ENCODE peak calls at places on chromosomes 1 and 21, in four cellular contexts. K is activated naive CD8-positive, alpha-beta T cell treated with anti-CD3 and anti-CD28 coated beads for 36 hours; Z is iris pigment epithelial cell; W is HL-60. P is an unnamed sample.

GRCh38 chr1:28751315-28752056 is 14.7 kb downstream of the YTHDF2 start:
- DNase-seq in Z (peak; percentile 73), K (no peak), W (no peak), P (no peak)

GRCh38 chr1:39141925-39142324 is 62.6 kb upstream of the MACF1 start:
- DNase-seq in K (no peak), W (no peak), Z (peak; percentile 67), P (no peak)

GRCh38 chr1:9280015-9280860 is 12.5 kb upstream of the SPSB1 start:
- DNase-seq in Z (peak; percentile 94), K (peak; percentile 70), W (no peak), P (no peak)

GRCh38 chr1:224168859-224169380 is 14.1 kb upstream of the DEGS1 start:
- DNase-seq in W (peak; percentile 91), Z (peak; percentile 93), K (peak; percentile 17), P (peak; percentile 7)

GRCh38 chr1:109198043-109198695 is 15.5 kb upstream of the SARS1 start:
- DNase-seq in Z (peak; percentile 74), W (no peak), K (no peak), P (no peak)

GRCh38 chr1:2519729-2520128 is 6.7 kb downstream of the PANK4 start:
- DNase-seq in W (no peak), Z (no peak), K (no peak), P (no peak)

GRCh38 chr1:13935336-13935735 is 235.3 kb downstream of the PRDM2 start:
- DNase-seq in Z (no peak), K (no peak), W (no peak), P (no peak)

GRCh38 chr1:45574105-45574626 is 9.7 kb upstream of the NASP start:
- DNase-seq in W (no peak), K (no peak), Z (no peak), P (no peak)

GRCh38 chr1:145740269-145740668 is 21.0 kb downstream of the CD160 start:
- DNase-seq in Z (peak; percentile 96), W (no peak), K (no peak), P (no peak)

GRCh38 chr1:202596638-202597037 is 113.6 kb downstream of the SYT2 start:
- DNase-seq in Z (no peak), W (no peak), K (no peak), P (no peak)

GRCh38 chr1:106296431-106296830 is 760.0 kb upstream of the PRMT6 start:
- DNase-seq in K (no peak), W (no peak), Z (no peak), P (no peak)

GRCh38 chr1:205042911-205043806 is at the start of gene CNTN2:
- DNase-seq in K (no peak), Z (peak; percentile 7), W (no peak), P (no peak)

GRCh38 chr1:180365039-180365438 is 135.0 kb downstream of the LHX4 start:
- DNase-seq in K (no peak), W (peak; percentile 33), Z (peak; percentile 9), P (no peak)

GRCh38 chr1:93605812-93606512 is 75.7 kb downstream of the BCAR3 start:
- DNase-seq in K (no peak), Z (peak; percentile 98), W (no peak), P (no peak)

GRCh38 chr1:2970311-2971145 is 50.7 kb upstream of the ACTRT2 start:
- DNase-seq in Z (no peak), W (no peak), K (no peak), P (no peak)

GRCh38 chr1:8015809-8016165 is 10.3 kb downstream of the ERRFI1 start:
- DNase-seq in Z (peak; percentile 76), K (no peak), W (no peak), P (no peak)

GRCh38 chr1:224637510-224637909 is 21.4 kb downstream of the CNIH3 start:
- DNase-seq in Z (peak; percentile 78), K (no peak), W (no peak), P (no peak)

GRCh38 chr1:210446479-210446878 is 117.8 kb downstream of the HHAT start:
- DNase-seq in K (peak; percentile 85), W (no peak), Z (peak; percentile 9), P (peak; percentile 68)

GRCh38 chr1:97247196-97247595 is 525.6 kb downstream of the PTBP2 start:
- DNase-seq in W (peak; percentile 31), K (no peak), Z (peak; percentile 86), P (no peak)

GRCh38 chr21:38402795-38403194 is 95.5 kb downstream of the ERG start:
- DNase-seq in K (no peak), Z (no peak), W (peak; percentile 28), P (no peak)